ENCODE peak calls at places on chromosomes 6 and 20, in ten cellular contexts. O, I, Q, L, F, N, S, K, P and E are unnamed samples.

GRCh38 chr6:114304304-114304887 is 38.4 kb downstream of the HS3ST5 start:
- DNase-seq in P (no peak), S (peak; percentile 24), F (peak; percentile 24), I (no peak), O (no peak), N (peak; percentile 3), Q (no peak), L (no peak), K (peak; percentile 9), E (no peak)

GRCh38 chr6:45438849-45439406 is 61.2 kb upstream of the SUPT3H start:
- DNase-seq in F (peak; percentile 93), S (peak; percentile 96), Q (no peak), P (no peak), O (no peak), N (no peak), I (no peak), L (no peak), K (no peak), E (no peak)

GRCh38 chr20:58331961-58332551 is 22.5 kb downstream of the RAB22A start:
- DNase-seq in K (no peak), Q (no peak), S (no peak), I (no peak), P (no peak), L (no peak), N (no peak), O (no peak), F (no peak), E (no peak)

GRCh38 chr6:124294572-124294971 is 490.9 kb downstream of the NKAIN2 start:
- DNase-seq in O (no peak), P (no peak), N (no peak), Q (no peak), I (no peak), F (no peak), K (no peak), S (peak; percentile 4), L (no peak), E (no peak)

GRCh38 chr6:25138024-25138696 is 141.0 kb upstream of the CARMIL1 start:
- DNase-seq in S (peak; percentile 92), P (peak; percentile 27), L (peak; percentile 61), I (no peak), N (peak; percentile 32), O (peak; percentile 32), F (peak; percentile 62), Q (no peak), K (peak; percentile 57), E (peak; percentile 48)

GRCh38 chr6:52909131-52909530 is 367 bp downstream of the GSTA3 start:
- DNase-seq in S (peak; percentile 24), N (no peak), P (no peak), F (no peak), K (no peak), O (no peak), Q (no peak), I (no peak), L (no peak), E (no peak)

GRCh38 chr20:57103146-57103800 is 163.2 kb downstream of the BMP7 start:
- DNase-seq in I (no peak), K (no peak), L (no peak), O (no peak), F (no peak), Q (peak; percentile 82), N (no peak), P (peak; percentile 44), S (no peak), E (no peak)

GRCh38 chr20:17557675-17558006 is 12.2 kb upstream of the DSTN start:
- DNase-seq in F (peak; percentile 94), N (no peak), L (no peak), S (peak; percentile 87), P (no peak), Q (no peak), O (no peak), K (peak; percentile 60), I (no peak), E (no peak)

GRCh38 chr6:142756215-142756630 is 188.8 kb downstream of the HIVEP2 start:
- DNase-seq in N (no peak), P (no peak), L (no peak), I (no peak), O (no peak), F (peak; percentile 60), K (peak; percentile 38), S (peak; percentile 41), Q (no peak), E (no peak)

GRCh38 chr6:157715766-157716171 is 107.3 kb upstream of the SNX9 start:
- DNase-seq in L (no peak), K (no peak), S (peak; percentile 98), O (peak; percentile 73), F (peak; percentile 95), N (no peak), P (no peak), Q (no peak), I (no peak), E (no peak)

GRCh38 chr6:154440022-154440421 is 70.5 kb downstream of the CNKSR3 start:
- DNase-seq in Q (no peak), K (no peak), F (no peak), S (no peak), L (no peak), N (no peak), O (no peak), P (no peak), I (no peak), E (no peak)

GRCh38 chr20:62150236-62150575 is 6.6 kb downstream of the SS18L1 start:
- DNase-seq in N (no peak), F (no peak), K (no peak), Q (no peak), P (no peak), O (no peak), I (no peak), L (no peak), S (no peak), E (no peak)

GRCh38 chr6:135902756-135903331 is 51.3 kb downstream of the PDE7B start:
- DNase-seq in O (no peak), S (peak; percentile 49), L (no peak), N (no peak), P (no peak), I (no peak), F (no peak), Q (no peak), K (no peak), E (no peak)

GRCh38 chr6:3585320-3585935 is 128.6 kb upstream of the SLC22A23 start:
- DNase-seq in N (no peak), F (peak; percentile 84), P (no peak), S (peak; percentile 93), L (no peak), O (no peak), I (no peak), K (peak; percentile 61), Q (no peak), E (no peak)

GRCh38 chr6:31165986-31166385 is 4.5 kb downstream of the POU5F1 start:
- DNase-seq in I (no peak), F (no peak), L (no peak), S (no peak), O (no peak), Q (no peak), K (no peak), P (no peak), N (no peak), E (no peak)

GRCh38 chr6:98828991-98829411 is 5.4 kb upstream of the POU3F2 start:
- DNase-seq in S (no peak), Q (no peak), P (no peak), K (no peak), L (no peak), O (no peak), I (peak; percentile 85), N (peak; percentile 86), F (no peak), E (no peak)

GRCh38 chr20:5862703-5863039 is 87.7 kb downstream of the TRMT6 start:
- DNase-seq in Q (no peak), I (no peak), F (no peak), O (no peak), S (no peak), L (no peak), N (no peak), K (no peak), P (no peak), E (no peak)

GRCh38 chr6:17015144-17015543 is 86.7 kb upstream of the STMND1 start:
- DNase-seq in K (no peak), N (no peak), L (peak; percentile 46), S (peak; percentile 94), Q (no peak), I (no peak), P (no peak), O (no peak), F (peak; percentile 89), E (no peak)

GRCh38 chr6:75351570-75351969 is 67.0 kb upstream of the TMEM30A start:
- DNase-seq in I (no peak), S (no peak), F (no peak), K (no peak), P (no peak), L (no peak), O (no peak), Q (no peak), N (peak; percentile 48), E (no peak)

GRCh38 chr6:12709116-12709515 is 7.5 kb upstream of the PHACTR1 start:
- DNase-seq in F (no peak), S (peak; percentile 19), I (no peak), L (no peak), P (peak; percentile 73), N (no peak), K (no peak), O (no peak), Q (no peak), E (no peak)

GRCh38 chr6:11329841-11330765 is 97.6 kb upstream of the NEDD9 start:
- DNase-seq in P (no peak), Q (no peak), I (no peak), S (no peak), N (no peak), O (no peak), F (no peak), K (no peak), L (no peak), E (no peak)

GRCh38 chr6:28315628-28316027 is 20.3 kb downstream of the ZSCAN31 start:
- DNase-seq in K (no peak), Q (no peak), L (no peak), O (no peak), S (no peak), I (no peak), N (no peak), F (peak; percentile 14), P (peak; percentile 5), E (no peak)

GRCh38 chr6:168073937-168074730 is 4.9 kb downstream of the FRMD1 start:
- DNase-seq in P (no peak), O (no peak), L (no peak), K (no peak), F (no peak), N (no peak), Q (no peak), S (no peak), I (no peak), E (no peak)

GRCh38 chr6:105137388-105137787 is 42.4 kb downstream of the POPDC3 start:
- DNase-seq in N (no peak), P (no peak), L (no peak), I (no peak), K (no peak), O (peak; percentile 25), Q (no peak), F (no peak), S (no peak), E (no peak)

GRCh38 chr6:13307508-13307995 is 20.8 kb downstream of the TBC1D7 start:
- DNase-seq in K (peak; percentile 87), I (no peak), S (peak; percentile 83), O (no peak), Q (no peak), N (no peak), L (no peak), F (peak; percentile 34), P (no peak), E (no peak)

GRCh38 chr6:132734694-132735236 is 20.9 kb upstream of the VNN1 start:
- DNase-seq in K (peak; percentile 57), L (no peak), S (peak; percentile 74), P (no peak), I (no peak), F (peak; percentile 83), O (no peak), N (peak; percentile 12), Q (no peak), E (no peak)

GRCh38 chr6:834879-835278 is 141.9 kb upstream of the EXOC2 start:
- DNase-seq in S (no peak), K (no peak), N (no peak), P (no peak), F (no peak), I (no peak), L (no peak), O (no peak), Q (no peak), E (no peak)

GRCh38 chr6:113586966-113587699 is 270.0 kb upstream of the MARCKS start:
- DNase-seq in F (no peak), S (no peak), I (no peak), Q (peak; percentile 36), K (no peak), O (no peak), N (no peak), L (no peak), P (no peak), E (no peak)